ENCODE peak calls at places on chromosomes 3 and 15, in four cellular contexts. Z, X, W and L are unnamed samples.

GRCh38 chr3:11364181-11364580 is 92.0 kb downstream of the ATG7 start:
- DNase-seq in Z (no peak), X (no peak), W (no peak), L (no peak)

GRCh38 chr3:66021731-66022131 is 17.0 kb downstream of the MAGI1 start:
- DNase-seq in W (no peak), X (no peak), Z (no peak), L (no peak)

GRCh38 chr15:75553659-75554058 is 25.5 kb downstream of the PTPN9 start:
- DNase-seq in Z (no peak), W (no peak), X (no peak), L (no peak)

GRCh38 chr3:154904328-154904727 is 175.8 kb upstream of the MME start:
- DNase-seq in Z (no peak), W (no peak), X (no peak), L (no peak)

GRCh38 chr15:82272154-82272553 is 9.5 kb downstream of the SAXO2 start:
- DNase-seq in W (no peak), X (no peak), Z (no peak), L (no peak)

GRCh38 chr3:119469378-119470189 is 821 bp downstream of the POGLUT1 start:
- DNase-seq in Z (no peak), W (no peak), X (no peak), L (no peak)

GRCh38 chr3:139629033-139629432 is 48.7 kb downstream of the NMNAT3 start:
- DNase-seq in X (peak; percentile 10), Z (peak; percentile 28), W (no peak), L (no peak)

GRCh38 chr3:144142151-144142855 is 170.7 kb downstream of the DIPK2A start:
- DNase-seq in X (no peak), Z (no peak), W (no peak), L (no peak)

GRCh38 chr3:49790626-49791411 is 4.5 kb upstream of the IP6K1 start:
- DNase-seq in Z (no peak), W (no peak), X (no peak), L (no peak)

GRCh38 chr3:134463676-134464611 is 21.8 kb downstream of the ANAPC13 start:
- DNase-seq in W (no peak), Z (no peak), X (peak; percentile 58), L (no peak)

GRCh38 chr3:137013955-137014688 is 56.3 kb downstream of the IL20RB start:
- DNase-seq in W (peak; percentile 92), Z (peak; percentile 93), X (peak; percentile 94), L (peak; percentile 76)

GRCh38 chr15:59741274-59741906 is 52.3 kb upstream of the BNIP2 start:
- DNase-seq in W (no peak), Z (peak; percentile 21), X (no peak), L (no peak)

GRCh38 chr3:161217496-161217895 is 3.6 kb upstream of the NMD3 start:
- DNase-seq in W (no peak), Z (no peak), X (no peak), L (no peak)

GRCh38 chr3:106299300-106300098 is 430.7 kb upstream of the CBLB start:
- DNase-seq in Z (no peak), X (no peak), W (no peak), L (no peak)

GRCh38 chr15:40445411-40446055 is 4.8 kb downstream of the BAHD1 start:
- DNase-seq in X (peak; percentile 32), Z (no peak), W (no peak), L (no peak)

GRCh38 chr3:88222343-88222742 is 72.6 kb downstream of the C3orf38 start:
- DNase-seq in W (no peak), X (no peak), Z (no peak), L (no peak)
- TF ChIP-seq CTCF in W (no peak), X (no peak), Z (no peak), L (no peak)

GRCh38 chr3:183508818-183509217 is 46.7 kb downstream of the KLHL6 start:
- DNase-seq in X (no peak), W (peak; percentile 3), Z (no peak), L (no peak)
- TF ChIP-seq CTCF in X (no peak), W (no peak), Z (no peak), L (no peak)

GRCh38 chr3:128489860-128490649 is 2.9 kb downstream of the GATA2 start:
- DNase-seq in W (no peak), X (no peak), Z (peak; percentile 77), L (peak; percentile 29)
- TF ChIP-seq CTCF in W (no peak), X (no peak), Z (no peak), L (no peak)

GRCh38 chr3:156593814-156594213 is 38.9 kb upstream of the SSR3 start:
- DNase-seq in X (no peak), Z (no peak), W (no peak), L (no peak)
- TF ChIP-seq CTCF in X (no peak), Z (no peak), W (no peak), L (no peak)

GRCh38 chr3:122024800-122025199 is 2.8 kb upstream of the ILDR1 start:
- DNase-seq in Z (no peak), X (no peak), W (no peak), L (no peak)

GRCh38 chr3:122021037-122021436 is 1.0 kb downstream of the ILDR1 start:
- DNase-seq in Z (no peak), X (no peak), W (no peak), L (no peak)

GRCh38 chr3:122023335-122023734 is 1.3 kb upstream of the ILDR1 start:
- DNase-seq in W (no peak), Z (no peak), X (no peak), L (no peak)

GRCh38 chr3:122019493-122019892 is 2.6 kb downstream of the ILDR1 start:
- DNase-seq in W (no peak), Z (no peak), X (no peak), L (no peak)

GRCh38 chr3:122021811-122022401 is at the start of gene ILDR1:
- DNase-seq in W (peak; percentile 70), Z (no peak), X (peak; percentile 86), L (peak; percentile 72)
- TF ChIP-seq CTCF in W (no peak), Z (no peak), X (no peak), L (no peak)

DNA sequence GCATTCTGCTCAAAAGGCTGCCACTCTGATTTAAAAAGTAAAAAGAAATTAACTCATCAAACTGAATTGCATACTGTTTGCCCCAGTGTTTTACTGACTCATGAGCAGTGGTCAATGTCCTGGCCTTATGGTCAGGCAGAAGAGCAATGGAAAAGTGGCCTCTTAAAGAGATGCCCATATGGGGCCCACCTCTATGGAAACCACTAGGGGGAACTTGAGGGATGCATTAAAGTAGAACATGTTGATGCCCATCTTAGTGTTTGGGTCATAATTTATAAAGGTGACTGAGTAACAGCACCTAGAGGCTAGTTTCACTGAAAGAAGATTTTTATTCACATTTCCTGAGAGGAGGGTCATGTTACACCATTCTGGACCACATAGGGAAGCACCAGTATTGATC is 66.5 kb upstream of the RNU6-1 start:
- DNase-seq in Z (no peak), X (no peak), W (no peak), L (no peak)
- TF ChIP-seq CTCF in Z (no peak), X (no peak), W (no peak), L (no peak)

DNA sequence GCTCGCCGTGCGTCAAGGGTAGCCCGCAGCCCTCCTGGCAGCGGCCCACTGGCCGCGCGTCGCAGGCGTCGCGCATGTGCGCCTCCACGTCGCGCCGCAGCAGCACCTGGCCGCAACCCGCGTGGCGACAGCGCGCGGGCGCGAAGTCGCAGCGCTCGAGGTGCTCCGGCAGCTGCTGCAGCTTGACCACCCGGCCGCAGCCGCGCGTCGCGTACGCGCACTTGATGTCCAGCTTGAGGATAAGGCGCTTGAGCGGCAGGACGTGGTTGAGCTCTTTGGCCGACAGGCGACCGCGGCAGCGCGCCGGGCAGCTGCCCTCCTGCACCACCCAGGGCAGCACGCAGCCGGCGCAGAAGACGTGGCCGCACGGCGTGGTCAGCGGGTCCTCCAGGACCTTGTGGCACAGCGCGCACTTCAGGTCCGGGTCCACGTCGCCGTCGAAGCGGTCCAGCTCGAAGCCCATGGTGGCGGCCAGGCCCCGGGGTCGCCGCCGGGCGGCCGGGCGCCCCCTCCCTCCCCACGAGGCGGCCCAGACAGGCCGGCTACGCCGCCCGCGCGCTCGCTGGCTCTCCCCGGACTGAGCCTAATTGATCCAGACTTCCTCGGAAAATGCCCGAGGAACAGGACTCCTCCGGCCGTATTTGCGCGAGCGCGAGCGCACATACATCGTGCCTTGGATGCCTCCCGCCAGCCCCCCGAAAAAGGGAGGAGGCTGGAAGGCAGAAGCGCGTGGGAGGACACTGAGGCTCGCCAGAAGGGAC is at the start of gene PDZRN3:
- DNase-seq in X (peak; percentile 65), W (no peak), Z (peak; percentile 76), L (no peak)
- TF ChIP-seq CTCF in X (no peak), W (no peak), Z (no peak), L (no peak)

GRCh38 chr15:32936283-32936918 is 218.6 kb downstream of the GREM1 start:
- DNase-seq in X (no peak), Z (no peak), W (no peak), L (no peak)
- TF ChIP-seq CTCF in X (peak; percentile 35), Z (peak; percentile 64), W (no peak), L (no peak)